ENCODE peak calls at places on chromosome 6, in nine cellular contexts. G is activated CD4-positive, alpha-beta T cell treated with anti-CD3 and anti-CD28 coated beads, Interleukin-2, amount 10 ng/mL, durations not matched to agents 7 days and 5 days; P is T-helper 2 cell; L is anterior cingulate cortex; X is HuH-7.5; C is NCI-H2029 treated with DMSO at 0.1 percent for 48 hours; B is hypothalamus; K is memory B cell; U is NCI-H1417. A is an unnamed sample.
A peak's percentile ranks its signal among the peaks of the same experiment; 100 is the strongest.

GRCh38 chr6:1042583-1043457 is 269.1 kb upstream of the FOXQ1 start:
- DNase-seq in G (no peak), P (no peak), L (no peak), X (no peak), C (no peak), B (no peak), K (no peak), U (no peak), A (no peak)

GRCh38 chr6:75424610-75425548 is 68.7 kb downstream of the FILIP1 start:
- DNase-seq in G (no peak), P (peak; percentile 13), L (no peak), X (no peak), C (no peak), B (no peak), K (no peak), U (no peak), A (no peak)

GRCh38 chr6:165647041-165647440 is 16.0 kb downstream of the PDE10A start:
- DNase-seq in G (no peak), P (no peak), L (no peak), X (no peak), C (peak; percentile 66), B (no peak), K (no peak), U (no peak), A (no peak)

GRCh38 chr6:149176971-149177667 is 140.4 kb upstream of the TAB2 start:
- DNase-seq in G (no peak), P (no peak), L (no peak), X (peak; percentile 25), C (no peak), B (no peak), K (no peak), U (peak; percentile 93), A (no peak)

GRCh38 chr6:108948252-108948651 is 100.0 kb downstream of the ARMC2 start:
- DNase-seq in G (no peak), P (no peak), L (peak; percentile 16), X (no peak), C (peak; percentile 51), B (no peak), K (no peak), U (no peak), A (no peak)

GRCh38 chr6:53623497-53623896 is 42.1 kb downstream of the KLHL31 start:
- DNase-seq in G (no peak), P (no peak), L (no peak), X (no peak), C (peak; percentile 38), B (no peak), K (no peak), U (peak; percentile 45), A (no peak)

GRCh38 chr6:7615611-7616383 is 25.8 kb downstream of the SNRNP48 start:
- DNase-seq in G (peak; percentile 52), P (peak; percentile 42), L (no peak), X (no peak), C (peak; percentile 71), B (no peak), K (peak; percentile 34), U (peak; percentile 78), A (no peak)

GRCh38 chr6:121844898-121845297 is 409.5 kb downstream of the GJA1 start:
- DNase-seq in G (no peak), P (no peak), L (no peak), X (no peak), C (no peak), B (no peak), K (no peak), U (no peak), A (no peak)

GRCh38 chr6:36595168-36595818 is 1.1 kb downstream of the SRSF3 start:
- DNase-seq in G (peak; percentile 39), P (peak; percentile 60), L (no peak), X (no peak), C (peak; percentile 72), B (no peak), K (no peak), U (peak; percentile 79), A (no peak)

GRCh38 chr6:28353981-28354676 is 4.4 kb downstream of the ZKSCAN3 start:
- DNase-seq in G (no peak), P (peak; percentile 27), L (peak; percentile 10), X (no peak), C (peak; percentile 76), B (no peak), K (no peak), U (peak; percentile 29), A (no peak)

GRCh38 chr6:60952500-60952899 is 1333.5 kb downstream of the KHDRBS2 start:
- DNase-seq in G (no peak), P (no peak), L (no peak), X (no peak), C (no peak), B (no peak), K (no peak), U (no peak), A (no peak)

GRCh38 chr6:71228461-71229041 is 60.1 kb upstream of the OGFRL1 start:
- DNase-seq in G (no peak), P (peak; percentile 1), L (no peak), X (no peak), C (no peak), B (no peak), K (no peak), U (no peak), A (no peak)

GRCh38 chr6:134437376-134437775 is 119.5 kb upstream of the SGK1 start:
- DNase-seq in G (no peak), P (peak; percentile 47), L (no peak), X (no peak), C (no peak), B (no peak), K (no peak), U (no peak), A (peak; percentile 9)

GRCh38 chr6:160378886-160379285 is 30.7 kb downstream of the SLC22A3 start:
- DNase-seq in G (no peak), P (no peak), L (no peak), X (no peak), C (no peak), B (no peak), K (no peak), U (no peak), A (no peak)

GRCh38 chr6:51992834-51993233 is 94.6 kb downstream of the PKHD1 start:
- DNase-seq in G (no peak), P (no peak), L (no peak), X (no peak), C (no peak), B (no peak), K (no peak), U (peak; percentile 63), A (no peak)

GRCh38 chr6:148502083-148502772 is 159.6 kb downstream of the SASH1 start:
- DNase-seq in G (no peak), P (no peak), L (no peak), X (no peak), C (no peak), B (no peak), K (no peak), U (no peak), A (no peak)

GRCh38 chr6:145147559-145147958 is 587.8 kb downstream of the EPM2A start:
- DNase-seq in G (no peak), P (no peak), L (no peak), X (no peak), C (no peak), B (no peak), K (no peak), U (peak; percentile 12), A (no peak)

GRCh38 chr6:3230275-3231212 is 3.1 kb upstream of the TUBB2B start:
- DNase-seq in G (no peak), P (no peak), L (peak; percentile 29), X (no peak), C (peak; percentile 90), B (peak; percentile 44), K (no peak), U (peak; percentile 96), A (no peak)

GRCh38 chr6:43867246-43867645 is 97.2 kb downstream of the VEGFA start:
- DNase-seq in G (no peak), P (no peak), L (no peak), X (no peak), C (no peak), B (no peak), K (no peak), U (no peak), A (no peak)

GRCh38 chr6:30814137-30815084 is 69.9 kb upstream of the DDR1 start:
- DNase-seq in G (peak; percentile 59), P (peak; percentile 55), L (no peak), X (no peak), C (no peak), B (no peak), K (no peak), U (no peak), A (no peak)

GRCh38 chr6:129032602-129033001 is 149.7 kb downstream of the LAMA2 start:
- DNase-seq in G (no peak), P (no peak), L (no peak), X (no peak), C (no peak), B (no peak), K (no peak), U (no peak), A (no peak)

GRCh38 chr6:158232445-158233213 is 64.5 kb downstream of the GTF2H5 start:
- DNase-seq in G (peak; percentile 39), P (peak; percentile 61), L (peak; percentile 55), X (peak; percentile 81), C (peak; percentile 60), B (peak; percentile 17), K (peak; percentile 53), U (peak; percentile 92), A (peak; percentile 61)

GRCh38 chr6:108612852-108613251 is 52.1 kb downstream of the FOXO3 start:
- DNase-seq in G (no peak), P (no peak), L (no peak), X (no peak), C (no peak), B (no peak), K (no peak), U (no peak), A (no peak)

A was measured in GM12892.